ENCODE peak calls at places on chromosomes 5 and 9, in eight cellular contexts. X, M, L, G, Q, Z, A and C are unnamed samples.

GRCh38 chr5:114305402-114306207 is 56.3 kb upstream of the KCNN2 start:
- DNase-seq in A (no peak), G (peak; percentile 74), M (no peak), X (peak; percentile 62), Q (peak; percentile 6), Z (peak; percentile 24), L (no peak), C (no peak)

GRCh38 chr5:115209279-115209678 is 39.6 kb upstream of the TRIM36 start:
- DNase-seq in G (peak; percentile 2), A (no peak), Z (no peak), M (no peak), L (no peak), Q (no peak), X (peak; percentile 57), C (no peak)

GRCh38 chr5:148482697-148483462 is 99.1 kb downstream of the FBXO38 start:
- DNase-seq in A (peak; percentile 34), X (peak; percentile 36), Q (peak; percentile 40), L (peak; percentile 44), M (peak; percentile 77), G (peak; percentile 34), Z (peak; percentile 47), C (peak; percentile 76)

GRCh38 chr9:22237497-22238363 is 208.9 kb upstream of the DMRTA1 start:
- DNase-seq in M (no peak), Z (no peak), L (peak; percentile 51), Q (peak; percentile 89), A (no peak), X (peak; percentile 91), G (peak; percentile 91), C (no peak)

GRCh38 chr5:135890867-135891266 is 4.8 kb downstream of the IL9 start:
- DNase-seq in X (no peak), A (no peak), Q (peak; percentile 11), G (no peak), L (no peak), M (no peak), Z (no peak), C (no peak)

GRCh38 chr5:107570805-107571531 is 99.8 kb downstream of the EFNA5 start:
- DNase-seq in Z (no peak), L (no peak), X (peak; percentile 24), A (peak; percentile 61), M (no peak), Q (peak; percentile 56), G (no peak), C (no peak)

GRCh38 chr5:39102684-39103155 is 28.5 kb upstream of the RICTOR start:
- DNase-seq in Q (no peak), Z (no peak), G (peak; percentile 24), A (no peak), M (peak; percentile 44), X (peak; percentile 50), L (no peak), C (no peak)

GRCh38 chr9:81686614-81687520 is 2.5 kb downstream of the TLE1 start:
- DNase-seq in X (peak; percentile 88), Q (peak; percentile 73), A (peak; percentile 91), Z (peak; percentile 82), L (peak; percentile 63), M (no peak), G (peak; percentile 87), C (peak; percentile 92)

GRCh38 chr9:14906000-14906399 is 4.2 kb downstream of the FREM1 start:
- DNase-seq in A (no peak), Z (no peak), G (no peak), X (peak; percentile 35), L (no peak), M (no peak), Q (no peak), C (no peak)
- H3K27ac ChIP-seq in A (no peak overlapping the region), Z (no peak overlapping the region), G (no peak overlapping the region), X (no peak overlapping the region), L (no peak overlapping the region), M (no peak overlapping the region), Q (no peak overlapping the region), C (peak overlapping the region; percentile 13)

GRCh38 chr5:13972029-13972428 is 27.5 kb upstream of the DNAH5 start:
- DNase-seq in Z (no peak), Q (no peak), L (no peak), X (no peak), A (no peak), G (no peak), M (no peak), C (no peak)

GRCh38 chr5:13976223-13976622 is 31.7 kb upstream of the DNAH5 start:
- DNase-seq in G (peak; percentile 33), Q (no peak), M (no peak), Z (no peak), A (no peak), L (no peak), X (no peak), C (no peak)

GRCh38 chr5:13976867-13977479 is 32.5 kb upstream of the DNAH5 start:
- DNase-seq in G (peak; percentile 70), L (peak; percentile 26), Z (peak; percentile 18), A (no peak), Q (peak; percentile 53), X (peak; percentile 59), M (peak; percentile 27), C (no peak)

GRCh38 chr5:13973724-13974123 is 29.2 kb upstream of the DNAH5 start:
- DNase-seq in A (no peak), Z (no peak), Q (no peak), X (no peak), G (no peak), L (no peak), M (no peak), C (no peak)
- H3K9ac ChIP-seq in A (no peak overlapping the region), Z (no peak overlapping the region), Q (no peak overlapping the region), X (no peak overlapping the region), G (no peak overlapping the region), L (no peak overlapping the region), M (no peak overlapping the region), C (no peak overlapping the region)

GRCh38 chr5:95955996-95956899 is 5.4 kb downstream of the ELL2 start:
- DNase-seq in M (no peak), A (no peak), L (no peak), G (no peak), Z (no peak), Q (no peak), X (no peak), C (no peak)

GRCh38 chr5:95958308-95959014 is 3.2 kb downstream of the ELL2 start:
- DNase-seq in Q (peak; percentile 78), A (no peak), Z (no peak), G (peak; percentile 54), L (no peak), X (peak; percentile 46), M (no peak), C (no peak)

GRCh38 chr5:95956900-95957293 is 4.8 kb downstream of the ELL2 start:
- DNase-seq in Q (no peak), G (no peak), M (no peak), X (no peak), L (no peak), A (no peak), Z (no peak), C (no peak)

GRCh38 chr5:95959051-95959963 is 2.3 kb downstream of the ELL2 start:
- DNase-seq in G (peak; percentile 33), A (no peak), M (peak; percentile 23), Q (peak; percentile 32), L (no peak), Z (no peak), X (peak; percentile 60), C (peak; percentile 34)

DNA sequence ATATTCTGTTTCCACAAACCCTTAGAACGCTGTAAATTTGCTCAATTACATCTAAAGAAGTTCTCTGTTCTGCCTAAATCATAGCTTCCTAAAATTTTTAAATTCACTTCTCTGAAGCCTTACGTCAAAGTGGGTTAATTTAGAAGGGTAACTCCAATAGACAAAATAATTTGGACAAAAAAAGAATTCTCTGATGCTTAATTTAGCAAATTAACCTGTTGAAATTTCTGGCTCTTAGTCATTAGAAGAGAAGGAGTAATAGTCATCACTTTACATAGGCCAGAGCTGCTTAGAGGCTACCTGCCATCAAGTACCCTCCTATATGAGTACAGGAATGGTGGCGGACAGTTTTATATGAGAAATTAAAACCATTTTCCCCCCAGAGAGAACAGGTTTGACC is 3.8 kb downstream of the ELL2 start:
- DNase-seq in Z (no peak), Q (no peak), A (no peak), G (no peak), L (no peak), X (no peak), M (no peak), C (no peak)
- H3K4me3 ChIP-seq in Z (no peak overlapping the region), Q (peak overlapping the region; percentile 99), A (no peak overlapping the region), G (peak overlapping the region; percentile 99), L (no peak overlapping the region), X (peak overlapping the region; percentile 95), M (no peak overlapping the region), C (peak overlapping the region; percentile 95)

GRCh38 chr9:92119581-92119980 is 4.4 kb upstream of the SPTLC1 start:
- DNase-seq in A (no peak), X (no peak), G (no peak), L (no peak), Q (no peak), M (no peak), Z (no peak), C (no peak)

GRCh38 chr9:92122061-92122460 is 6.8 kb upstream of the SPTLC1 start:
- DNase-seq in X (peak; percentile 40), Q (no peak), G (peak; percentile 70), L (no peak), Z (no peak), A (no peak), M (no peak), C (no peak)

GRCh38 chr9:92115977-92116285 is 718 bp upstream of the SPTLC1 start:
- DNase-seq in A (no peak), L (no peak), M (no peak), X (no peak), G (no peak), Z (no peak), Q (no peak), C (no peak)

GRCh38 chr9:92122792-92123191 is 7.6 kb upstream of the SPTLC1 start:
- DNase-seq in M (no peak), Z (no peak), L (no peak), G (no peak), A (no peak), Q (no peak), X (no peak), C (no peak)

GRCh38 chr9:92120138-92120537 is 4.9 kb upstream of the SPTLC1 start:
- DNase-seq in L (no peak), A (no peak), X (no peak), Q (no peak), Z (no peak), G (no peak), M (no peak), C (no peak)
- H3K27ac ChIP-seq in L (no peak overlapping the region), A (no peak overlapping the region), X (no peak overlapping the region), Q (no peak overlapping the region), Z (no peak overlapping the region), G (no peak overlapping the region), M (no peak overlapping the region), C (no peak overlapping the region)

DNA sequence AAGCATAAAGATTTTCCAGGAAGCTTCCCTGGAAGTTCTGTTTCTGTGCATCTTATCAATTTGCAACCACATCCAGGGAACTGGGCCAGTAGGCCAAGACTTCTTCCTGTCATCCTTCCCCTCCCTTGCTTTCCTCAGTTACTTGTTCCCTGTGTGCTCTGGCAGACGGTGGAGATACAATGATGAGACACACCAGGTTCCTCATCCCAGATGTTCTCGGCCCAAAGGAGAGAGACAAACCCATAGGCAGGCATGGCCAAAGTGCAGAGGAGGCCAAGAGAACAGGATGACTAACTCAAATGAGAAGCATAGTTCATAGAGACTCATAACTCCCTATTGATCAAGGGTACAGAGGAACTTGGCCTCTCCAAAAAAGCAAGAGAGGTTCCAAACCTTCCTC is 652.6 kb downstream of the CCDC171 start:
- DNase-seq in Z (no peak), M (no peak), X (no peak), Q (no peak), A (no peak), G (no peak), L (no peak), C (no peak)
- H3K9ac ChIP-seq in Z (no peak overlapping the region), M (no peak overlapping the region), X (no peak overlapping the region), Q (no peak overlapping the region), A (no peak overlapping the region), G (no peak overlapping the region), L (no peak overlapping the region), C (no peak overlapping the region)